ENCODE peak calls at places on chromosomes 4 and X, in ten cellular contexts. Y, X, R, K, G, Z, V, W, M and J are unnamed samples.

GRCh38 chr4:119585771-119586170 is 42.8 kb downstream of the PDE5A start:
- DNase-seq in Y (peak; percentile 80), X (no peak), R (no peak), K (no peak), G (no peak), Z (no peak), V (no peak), W (no peak), M (no peak), J (no peak)

GRCh38 chrX:44674906-44675305 is 132.2 kb upstream of the FUNDC1 start:
- DNase-seq in Y (no peak), X (no peak), R (no peak), K (no peak), G (no peak), Z (no peak), V (no peak), W (no peak), M (no peak), J (no peak)

GRCh38 chrX:45712067-45712466 is 511.4 kb upstream of the DIPK2B start:
- DNase-seq in Y (peak; percentile 65), X (no peak), R (no peak), K (no peak), G (no peak), Z (no peak), V (no peak), W (no peak), M (no peak), J (no peak)

GRCh38 chr4:112736718-112737135 is 99.8 kb downstream of the LARP7 start:
- DNase-seq in Y (no peak), X (no peak), R (no peak), K (no peak), G (no peak), Z (no peak), V (no peak), W (no peak), M (no peak), J (no peak)

GRCh38 chr4:87286970-87287369 is 35.7 kb downstream of the HSD17B13 start:
- DNase-seq in Y (no peak), X (no peak), R (no peak), K (no peak), G (no peak), Z (no peak), V (no peak), W (no peak), M (no peak), J (no peak)

GRCh38 chr4:77104405-77105292 is 28.9 kb upstream of the CCNI start:
- DNase-seq in Y (no peak), X (peak; percentile 72), R (peak; percentile 74), K (peak; percentile 55), G (peak; percentile 75), Z (no peak), V (no peak), W (peak; percentile 69), M (peak; percentile 53), J (peak; percentile 94)

GRCh38 chr4:149164282-149164681 is 651.4 kb downstream of the IQCM start:
- DNase-seq in Y (peak; percentile 92), X (no peak), R (no peak), K (no peak), G (no peak), Z (no peak), V (peak; percentile 3), W (no peak), M (no peak), J (no peak)

GRCh38 chr4:147747787-147748454 is 16.0 kb downstream of the ARHGAP10 start:
- DNase-seq in Y (no peak), X (no peak), R (peak; percentile 81), K (no peak), G (peak; percentile 67), Z (no peak), V (no peak), W (peak; percentile 65), M (no peak), J (no peak)

GRCh38 chr4:8592366-8593267 is at the start of gene CPZ:
- DNase-seq in Y (peak; percentile 50), X (no peak), R (no peak), K (no peak), G (no peak), Z (no peak), V (no peak), W (no peak), M (no peak), J (no peak)

GRCh38 chrX:69305333-69306062 is 140.2 kb upstream of the PJA1 start:
- DNase-seq in Y (no peak), X (no peak), R (no peak), K (no peak), G (no peak), Z (no peak), V (no peak), W (no peak), M (no peak), J (no peak)

GRCh38 chrX:123425904-123426303 is 241.8 kb downstream of the GRIA3 start:
- DNase-seq in Y (no peak), X (no peak), R (no peak), K (peak; percentile 4), G (no peak), Z (no peak), V (no peak), W (no peak), M (no peak), J (no peak)

GRCh38 chrX:152647978-152648377 is 10.3 kb downstream of the GABRQ start:
- DNase-seq in Y (no peak), X (no peak), R (no peak), K (no peak), G (no peak), Z (no peak), V (no peak), W (no peak), M (no peak), J (no peak)

GRCh38 chr4:118745357-118745756 is 60.2 kb downstream of the METTL14 start:
- DNase-seq in Y (no peak), X (no peak), R (no peak), K (no peak), G (no peak), Z (no peak), V (no peak), W (no peak), M (no peak), J (no peak)

GRCh38 chrX:74603040-74603439 is 11.4 kb downstream of the RLIM start:
- DNase-seq in Y (no peak), X (no peak), R (no peak), K (no peak), G (no peak), Z (no peak), V (no peak), W (no peak), M (no peak), J (no peak)

GRCh38 chr4:74311696-74312313 is 3.5 kb downstream of the EPGN start:
- DNase-seq in Y (peak; percentile 62), X (peak; percentile 26), R (no peak), K (peak; percentile 59), G (peak; percentile 37), Z (no peak), V (peak; percentile 67), W (no peak), M (peak; percentile 21), J (no peak)

GRCh38 chrX:97763391-97763790 is 879.7 kb downstream of the RPA4 start:
- DNase-seq in Y (no peak), X (no peak), R (no peak), K (no peak), G (no peak), Z (no peak), V (no peak), W (no peak), M (no peak), J (no peak)

GRCh38 chrX:29617276-29617675 is 598.1 kb upstream of the MAGEB2 start:
- DNase-seq in Y (peak; percentile 69), X (no peak), R (no peak), K (no peak), G (no peak), Z (no peak), V (no peak), W (no peak), M (no peak), J (no peak)

GRCh38 chr4:13415068-13415785 is 68.9 kb downstream of the RAB28 start:
- DNase-seq in Y (no peak), X (no peak), R (no peak), K (no peak), G (no peak), Z (no peak), V (no peak), W (no peak), M (no peak), J (no peak)

GRCh38 chrX:47358387-47359065 is 11.9 kb upstream of the ZNF157 start:
- DNase-seq in Y (no peak), X (no peak), R (no peak), K (no peak), G (no peak), Z (no peak), V (no peak), W (peak; percentile 49), M (no peak), J (no peak)

GRCh38 chrX:57906790-57907189 is 3.5 kb downstream of the ZXDA start:
- DNase-seq in Y (peak; percentile 61), X (no peak), R (no peak), K (no peak), G (no peak), Z (no peak), V (no peak), W (no peak), M (no peak), J (no peak)

GRCh38 chr4:127604949-127605709 is 27.6 kb upstream of the INTU start:
- DNase-seq in Y (peak; percentile 48), X (no peak), R (no peak), K (no peak), G (no peak), Z (no peak), V (peak; percentile 20), W (no peak), M (no peak), J (no peak)

GRCh38 chr4:80142396-80143304 is 54.7 kb upstream of the PRDM8 start:
- DNase-seq in Y (no peak), X (no peak), R (no peak), K (no peak), G (no peak), Z (no peak), V (no peak), W (no peak), M (no peak), J (no peak)
- H3K4me1 ChIP-seq in Y (peaks cover 3% of the 10 kb centered on the region), X (no peaks in the 10 kb centered on the region), R (no peaks in the 10 kb centered on the region), K (no peaks in the 10 kb centered on the region), G (no peaks in the 10 kb centered on the region), Z (no peaks in the 10 kb centered on the region), V (no peaks in the 10 kb centered on the region), W (no peaks in the 10 kb centered on the region), M (no peaks in the 10 kb centered on the region), J (no peaks in the 10 kb centered on the region)

GRCh38 chr4:41360214-41360910 is 103.6 kb downstream of the UCHL1 start:
- DNase-seq in Y (peak; percentile 20), X (peak; percentile 65), R (peak; percentile 76), K (no peak), G (peak; percentile 67), Z (peak; percentile 83), V (peak; percentile 61), W (peak; percentile 64), M (peak; percentile 78), J (peak; percentile 30)
- TF ChIP-seq POLR2A in Y (no peak), X (no peak), R (no peak), K (no peak), G (peak; percentile 68), Z (peak; percentile 72), V (peak; percentile 16), W (no peak), M (no peak), J (no peak)

GRCh38 chr4:184424993-184425758 is 49.2 kb downstream of the IRF2 start:
- DNase-seq in Y (peak; percentile 55), X (peak; percentile 56), R (no peak), K (no peak), G (no peak), Z (no peak), V (no peak), W (no peak), M (peak; percentile 74), J (peak; percentile 61)
- H3K4me1 ChIP-seq in Y (peaks cover 12% of the 10 kb centered on the region), X (peaks cover 14% of the 10 kb centered on the region), R (peaks cover 38% of the 10 kb centered on the region), K (no peaks in the 10 kb centered on the region), G (peaks cover 18% of the 10 kb centered on the region), Z (peaks cover 4% of the 10 kb centered on the region), V (no peaks in the 10 kb centered on the region), W (no peaks in the 10 kb centered on the region), M (peaks cover 23% of the 10 kb centered on the region), J (no peaks in the 10 kb centered on the region)

GRCh38 chrX:24149346-24150050 is at the start of gene ZFX:
- DNase-seq in Y (peak; percentile 63), X (peak; percentile 9), R (peak; percentile 77), K (no peak), G (peak; percentile 80), Z (peak; percentile 88), V (peak; percentile 74), W (peak; percentile 85), M (peak; percentile 82), J (peak; percentile 62)
- TF ChIP-seq POLR2A in Y (peak; percentile 32), X (peak; percentile 42), R (no peak), K (peak; percentile 27), G (peak; percentile 60), Z (peak; percentile 71), V (peak; percentile 17), W (peak; percentile 23), M (peak; percentile 30), J (no peak)